ENCODE peak calls at places on chromosome 21, in ten cellular contexts. I is gastrocnemius medialis, D is K562, W is upper lobe of left lung, V is IMR-90, P is prostate gland, C is stomach, M is adrenal gland, F is spleen, N is HepG2. J is an unnamed sample.

GRCh38 chr21:39441502-39442475 is 3.8 kb downstream of the LCA5L start:
- DNase-seq in I (no peak), D (peak; percentile 67), W (no peak), V (peak; percentile 68), P (no peak), C (no peak), M (peak; percentile 38), F (no peak), N (peak; percentile 45), J (no peak)

GRCh38 chr21:37800496-37801061 is 115.7 kb downstream of the KCNJ6 start:
- DNase-seq in I (no peak), D (no peak), W (no peak), V (peak; percentile 25), P (no peak), C (no peak), M (no peak), F (no peak), N (no peak), J (no peak)

GRCh38 chr21:46323227-46323709 is 402 bp downstream of the C21orf58 start:
- DNase-seq in I (no peak), D (no peak), W (no peak), V (no peak), P (no peak), C (no peak), M (no peak), F (no peak), N (no peak), J (no peak)

GRCh38 chr21:34524671-34525601 is 12.9 kb upstream of the KCNE1 start:
- DNase-seq in I (no peak), D (no peak), W (no peak), V (peak; percentile 84), P (no peak), C (no peak), M (no peak), F (no peak), N (no peak), J (no peak)

GRCh38 chr21:25039461-25040380 is 567.6 kb downstream of the MRPL39 start:
- DNase-seq in I (no peak), D (no peak), W (no peak), V (peak; percentile 5), P (no peak), C (no peak), M (no peak), F (no peak), N (no peak), J (no peak)

GRCh38 chr21:25911730-25912401 is 177.1 kb downstream of the GABPA start:
- DNase-seq in I (no peak), D (no peak), W (peak; percentile 34), V (no peak), P (no peak), C (peak; percentile 77), M (peak; percentile 48), F (no peak), N (no peak), J (no peak)

GRCh38 chr21:38712076-38712475 is 93.7 kb upstream of the ETS2 start:
- DNase-seq in I (no peak), D (no peak), W (no peak), V (peak; percentile 27), P (peak; percentile 16), C (no peak), M (no peak), F (no peak), N (peak; percentile 62), J (no peak)

GRCh38 chr21:37450385-37451044 is 83.9 kb downstream of the DYRK1A start:
- DNase-seq in I (no peak), D (no peak), W (no peak), V (peak; percentile 58), P (no peak), C (no peak), M (no peak), F (no peak), N (no peak), J (no peak)

GRCh38 chr21:31873696-31874599 is 1.1 kb downstream of the HUNK start:
- DNase-seq in I (no peak), D (peak; percentile 76), W (peak; percentile 94), V (peak; percentile 33), P (peak; percentile 10), C (peak; percentile 51), M (peak; percentile 35), F (peak; percentile 78), N (no peak), J (peak; percentile 20)

GRCh38 chr21:44873356-44874239 is at the start of gene PTTG1IP:
- DNase-seq in I (peak; percentile 99), D (peak; percentile 100), W (peak; percentile 100), V (peak; percentile 94), P (peak; percentile 97), C (peak; percentile 100), M (peak; percentile 99), F (peak; percentile 100), N (peak; percentile 93), J (peak; percentile 99)
- H3K4me1 ChIP-seq in I (peaks cover 58% of the 10 kb centered on the region), D (peaks cover 54% of the 10 kb centered on the region), W (peaks cover 72% of the 10 kb centered on the region), V (peaks cover 17% of the 10 kb centered on the region), P (peaks cover 23% of the 10 kb centered on the region), C (peaks cover 57% of the 10 kb centered on the region), M (peaks cover 58% of the 10 kb centered on the region), F (peaks cover 91% of the 10 kb centered on the region), N (peaks cover 74% of the 10 kb centered on the region), J (peaks cover 35% of the 10 kb centered on the region)

DNA sequence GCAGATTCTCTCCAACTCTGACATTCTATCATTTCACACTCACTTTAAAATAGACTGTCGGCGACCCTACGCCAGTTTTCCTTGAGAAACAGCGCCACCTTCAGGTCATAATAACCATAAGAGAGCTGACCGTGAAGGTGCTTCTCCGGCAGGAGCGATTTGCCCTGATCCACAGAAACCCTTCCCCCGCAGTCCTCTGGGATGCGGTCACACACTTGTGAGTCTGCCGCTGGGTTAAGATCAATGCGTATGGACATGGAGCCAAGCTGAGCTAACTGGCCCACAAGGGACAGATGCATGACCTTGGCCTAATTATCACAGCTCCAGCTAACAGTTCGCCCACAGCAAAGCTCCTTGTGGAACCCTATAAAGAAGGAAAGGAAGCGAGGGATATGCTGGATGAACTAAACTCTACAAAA is 32.8 kb upstream of the IFNAR2 start:
- DNase-seq in I (peak; percentile 49), D (peak; percentile 78), W (no peak), V (peak; percentile 62), P (peak; percentile 53), C (peak; percentile 59), M (peak; percentile 71), F (no peak), N (peak; percentile 60), J (peak; percentile 75)
- TF ChIP-seq CTCF in I (peak; percentile 51), D (peak; percentile 90), W (peak; percentile 74), V (peak; percentile 67), P (peak; percentile 82), C (no peak), M (peak; percentile 81), F (peak; percentile 65), N (peak; percentile 78), J (peak; percentile 69)

GRCh38 chr21:14982336-14982735 is 82.5 kb downstream of the NRIP1 start:
- DNase-seq in I (no peak), D (no peak), W (no peak), V (peak; percentile 57), P (no peak), C (no peak), M (no peak), F (no peak), N (no peak), J (no peak)
- TF ChIP-seq POLR2A in I (no peak), D (no peak), W (no peak), V (no peak), P (no peak), C (no peak), M (no peak), F (no peak), N (no peak), J (no peak)

GRCh38 chr21:44303490-44303981 is 3.7 kb downstream of the PFKL start:
- DNase-seq in I (no peak), D (no peak), W (peak; percentile 33), V (no peak), P (no peak), C (peak; percentile 78), M (no peak), F (no peak), N (peak; percentile 84), J (no peak)
- H3K4me1 ChIP-seq in I (peaks cover 12% of the 10 kb centered on the region), D (peaks cover 13% of the 10 kb centered on the region), W (peaks cover 70% of the 10 kb centered on the region), V (peaks cover 22% of the 10 kb centered on the region), P (peaks cover 14% of the 10 kb centered on the region), C (peaks cover 73% of the 10 kb centered on the region), M (peaks cover 15% of the 10 kb centered on the region), F (peaks cover 79% of the 10 kb centered on the region), N (peaks cover 56% of the 10 kb centered on the region), J (peaks cover 68% of the 10 kb centered on the region)

GRCh38 chr21:32916522-32917099 is 109.1 kb upstream of the OLIG2 start:
- DNase-seq in I (no peak), D (peak; percentile 18), W (no peak), V (no peak), P (no peak), C (no peak), M (no peak), F (no peak), N (peak; percentile 35), J (no peak)
- TF ChIP-seq CTCF in I (no peak), D (peak; percentile 60), W (no peak), V (no peak), P (no peak), C (no peak), M (no peak), F (no peak), N (peak; percentile 48), J (no peak)

DNA sequence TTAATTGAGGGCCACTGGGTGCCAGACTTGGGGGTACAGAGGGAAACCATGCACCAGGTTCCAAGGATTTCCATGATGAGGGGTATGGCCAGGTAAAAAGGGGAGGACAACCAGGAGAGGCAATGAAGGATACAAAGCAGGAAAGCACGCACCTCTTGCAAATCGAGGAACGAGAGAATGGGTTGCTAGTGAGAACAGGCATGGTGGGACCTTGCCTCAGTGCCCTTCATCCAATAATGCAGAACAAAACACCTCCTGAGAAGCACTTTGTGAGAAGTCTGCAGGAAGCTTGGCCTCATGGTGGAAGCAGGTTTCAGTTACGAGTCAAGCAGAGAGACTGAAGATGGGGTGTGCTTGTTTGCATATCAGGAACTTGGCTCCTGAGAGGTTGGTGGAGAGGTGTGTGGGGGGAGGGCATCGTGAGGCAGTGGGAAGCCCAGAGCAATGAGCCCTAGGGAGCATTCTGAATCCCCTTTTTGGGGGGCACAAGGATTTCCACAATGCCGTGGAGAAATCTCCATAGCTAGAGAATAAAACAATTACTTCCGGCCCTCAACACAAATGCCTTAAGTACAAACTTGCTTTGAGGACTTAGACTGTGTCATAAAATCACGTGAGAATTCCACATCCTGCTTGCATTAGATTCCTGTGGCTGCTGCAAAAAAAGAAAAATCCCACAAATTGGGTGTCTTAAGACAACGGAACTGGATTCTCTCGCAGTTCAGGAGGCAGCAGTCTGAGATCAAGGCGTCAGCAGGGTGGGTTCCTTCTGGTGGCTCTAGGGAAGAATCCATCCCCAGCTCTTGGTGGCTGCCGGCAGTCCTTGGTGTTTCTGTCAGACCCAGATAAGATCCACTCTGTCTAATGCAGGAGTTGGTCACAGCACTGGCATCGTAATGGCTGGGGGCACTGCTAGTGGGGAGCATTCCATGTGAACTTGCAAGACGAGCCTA is 54.9 kb upstream of the BACE2 start:
- DNase-seq in I (no peak), D (no peak), W (no peak), V (peak; percentile 79), P (no peak), C (no peak), M (no peak), F (no peak), N (no peak), J (no peak)
- TF ChIP-seq POLR2A in I (no peak), D (no peak), W (no peak), V (no peak), P (no peak), C (no peak), M (no peak), F (no peak), N (no peak), J (no peak)

J was measured in heart left ventricle.